ENCODE peak calls at places on chromosome 17, in seven cellular contexts. C is AG09319; E is A549; J is neural progenitor cell; Q is stimulated activated naive B cell treated with anti-CD40 and anti-IgM and Interleukin-4, amounts not matched to agents 10 μg/mL and 1 μg/mL and 100 μg/mL, for 72 hours; Z is HFFc6; Y is left ventricle myocardium inferior. T is an unnamed sample.
A peak's percentile ranks its signal among the peaks of the same experiment; 100 is the strongest.

GRCh38 chr17:38417210-38417951 is 10.9 kb upstream of the ARHGAP23 start:
- DNase-seq in C (no peak), E (no peak), J (no peak), Q (no peak), Z (no peak), Y (no peak), T (no peak)

GRCh38 chr17:32910769-32911168 is 17.2 kb upstream of the TMEM98 start:
- DNase-seq in C (no peak), E (no peak), J (no peak), Q (no peak), Z (no peak), Y (no peak), T (no peak)

GRCh38 chr17:11969565-11969964 is 27.7 kb downstream of the ZNF18 start:
- DNase-seq in C (no peak), E (no peak), J (no peak), Q (no peak), Z (no peak), Y (no peak), T (no peak)

GRCh38 chr17:36546418-36547093 is 1.8 kb downstream of the GGNBP2 start:
- DNase-seq in C (no peak), E (no peak), J (no peak), Q (no peak), Z (no peak), Y (no peak), T (no peak)

GRCh38 chr17:20154601-20155000 is 145.4 kb downstream of the SPECC1 start:
- DNase-seq in C (no peak), E (no peak), J (no peak), Q (no peak), Z (no peak), Y (no peak), T (no peak)

GRCh38 chr17:18319604-18320256 is 4.6 kb downstream of the SMCR8 start:
- DNase-seq in C (peak; percentile 30), E (peak; percentile 63), J (peak; percentile 80), Q (no peak), Z (peak; percentile 55), Y (no peak), T (no peak)

GRCh38 chr17:81334987-81335386 is 39.9 kb upstream of the SLC38A10 start:
- DNase-seq in C (no peak), E (no peak), J (no peak), Q (no peak), Z (no peak), Y (no peak), T (no peak)

GRCh38 chr17:57739402-57740224 is 5.5 kb downstream of the CCDC182 start:
- DNase-seq in C (no peak), E (peak; percentile 53), J (peak; percentile 73), Q (no peak), Z (no peak), Y (no peak), T (no peak)

GRCh38 chr17:38428643-38429371 is 543 bp downstream of the ARHGAP23 start:
- DNase-seq in C (no peak), E (no peak), J (peak; percentile 58), Q (no peak), Z (peak; percentile 20), Y (peak; percentile 68), T (no peak)

GRCh38 chr17:29363716-29364115 is 26.4 kb upstream of the TAOK1 start:
- DNase-seq in C (no peak), E (no peak), J (no peak), Q (no peak), Z (no peak), Y (no peak), T (no peak)

GRCh38 chr17:67136191-67137025 is 92.1 kb downstream of the CACNG1 start:
- DNase-seq in C (no peak), E (no peak), J (no peak), Q (no peak), Z (no peak), Y (no peak), T (no peak)

GRCh38 chr17:39014044-39014794 is 47.0 kb upstream of the FBXO47 start:
- DNase-seq in C (no peak), E (peak; percentile 51), J (no peak), Q (no peak), Z (peak; percentile 31), Y (no peak), T (no peak)

GRCh38 chr17:28317965-28318758 is 838 bp upstream of the TMEM97 start:
- DNase-seq in C (no peak), E (no peak), J (peak; percentile 64), Q (no peak), Z (no peak), Y (no peak), T (peak; percentile 42)

GRCh38 chr17:72373910-72374741 is 253.3 kb downstream of the SOX9 start:
- DNase-seq in C (no peak), E (no peak), J (peak; percentile 37), Q (no peak), Z (no peak), Y (peak; percentile 16), T (no peak)

T was measured in neuronal stem cell.